ENCODE peak calls at places on chromosomes 12 and 14, in four cellular contexts. U is mucosa of gallbladder, N is tibial artery, X is HFF-Myc. M is an unnamed sample.

GRCh38 chr12:57754411-57755193 is at the start of gene MARCHF9:
- DNase-seq in U (peak; percentile 74), X (no peak), N (peak; percentile 77), M (peak; percentile 47)

GRCh38 chr12:123120452-123121166 is 30.3 kb downstream of the PITPNM2 start:
- DNase-seq in X (no peak), U (no peak), N (no peak), M (no peak)

GRCh38 chr14:64899958-64900357 is 14.3 kb upstream of the CHURC1 start:
- DNase-seq in U (no peak), N (no peak), X (no peak), M (no peak)

GRCh38 chr12:50221228-50222008 is 54.2 kb upstream of the CERS5 start:
- DNase-seq in X (peak; percentile 96), U (no peak), N (no peak), M (peak; percentile 97)

GRCh38 chr14:49892301-49892635 is 614 bp upstream of the ARF6 start:
- DNase-seq in U (peak; percentile 68), N (no peak), X (no peak), M (peak; percentile 89)

GRCh38 chr12:92696240-92696639 is 6.5 kb upstream of the PLEKHG7 start:
- DNase-seq in U (peak; percentile 34), X (peak; percentile 4), N (peak; percentile 71), M (peak; percentile 83)

GRCh38 chr12:21559855-21560569 is 33.9 kb downstream of the SPX start:
- DNase-seq in N (no peak), U (no peak), X (no peak), M (peak; percentile 53)

GRCh38 chr12:24561882-24562760 is 386.8 kb downstream of the BCAT1 start:
- DNase-seq in U (peak; percentile 34), X (no peak), N (peak; percentile 88), M (peak; percentile 59)

GRCh38 chr12:68397566-68398158 is 65.5 kb upstream of the MDM1 start:
- DNase-seq in N (no peak), U (no peak), X (no peak), M (no peak)

GRCh38 chr14:44775248-44775647 is 186.5 kb downstream of the KLHL28 start:
- DNase-seq in X (no peak), N (no peak), U (no peak), M (no peak)

GRCh38 chr14:70730393-70730792 is 78.9 kb downstream of the MAP3K9 start:
- DNase-seq in X (no peak), N (no peak), U (no peak), M (no peak)

GRCh38 chr12:57105011-57105753 is 6.0 kb downstream of the STAT6 start:
- DNase-seq in N (no peak), X (no peak), U (no peak), M (no peak)

GRCh38 chr14:35140718-35141581 is 18.6 kb downstream of the PRORP start:
- DNase-seq in N (no peak), U (no peak), X (no peak), M (peak; percentile 77)

GRCh38 chr12:52081263-52081733 is 1.8 kb downstream of the SMIM41 start:
- DNase-seq in X (no peak), N (no peak), U (no peak), M (no peak)

GRCh38 chr12:53098982-53099651 is 1.6 kb downstream of the IGFBP6 start:
- DNase-seq in N (peak; percentile 96), X (peak; percentile 93), U (peak; percentile 89), M (peak; percentile 98)

GRCh38 chr12:4145990-4146859 is 127.3 kb upstream of the CCND2 start:
- DNase-seq in U (no peak), N (no peak), X (no peak), M (no peak)

GRCh38 chr12:87378526-87378925 is 650.7 kb downstream of the C12orf50 start:
- DNase-seq in N (no peak), U (no peak), X (no peak), M (no peak)

GRCh38 chr14:56555921-56556570 is 23.6 kb upstream of the TMEM260 start:
- DNase-seq in X (no peak), N (no peak), U (no peak), M (peak; percentile 64)

GRCh38 chr14:101508948-101509729 is 52.2 kb upstream of the DIO3 start:
- DNase-seq in N (peak; percentile 63), X (no peak), U (no peak), M (no peak)

GRCh38 chr14:68942281-68943035 is 36.6 kb downstream of the ACTN1 start:
- DNase-seq in N (no peak), X (no peak), U (no peak), M (no peak)

GRCh38 chr12:666766-667308 is 3.6 kb upstream of the NINJ2 start:
- DNase-seq in X (no peak), U (no peak), N (no peak), M (peak; percentile 20)

GRCh38 chr12:107760207-107760816 is 625 bp downstream of the PRDM4 start:
- DNase-seq in N (peak; percentile 69), X (no peak), U (peak; percentile 20), M (peak; percentile 52)

GRCh38 chr12:131159660-131160059 is 206.0 kb downstream of the ADGRD1 start:
- DNase-seq in U (no peak), N (no peak), X (no peak), M (no peak)

GRCh38 chr12:124030510-124030909 is 57.5 kb downstream of the ZNF664 start:
- DNase-seq in N (no peak), U (peak; percentile 46), X (no peak), M (peak; percentile 91)

GRCh38 chr12:120869376-120869775 is 34.8 kb downstream of the SPPL3 start:
- DNase-seq in U (no peak), N (no peak), X (no peak), M (no peak)

GRCh38 chr12:112716099-112717093 is 75.2 kb upstream of the RPH3A start:
- DNase-seq in U (no peak), X (no peak), N (no peak), M (peak; percentile 31)

GRCh38 chr12:77850698-77851097 is 20.0 kb downstream of the NAV3 start:
- DNase-seq in U (no peak), X (no peak), N (no peak), M (no peak)

GRCh38 chr12:913919-914718 is 35.4 kb downstream of the RAD52 start:
- DNase-seq in N (no peak), U (no peak), X (no peak), M (peak; percentile 30)

GRCh38 chr14:103121846-103122577 is 1.2 kb upstream of the TNFAIP2 start:
- DNase-seq in X (no peak), N (peak; percentile 90), U (peak; percentile 87), M (peak; percentile 58)

GRCh38 chr14:58912799-58913432 is 275.2 kb downstream of the DACT1 start:
- DNase-seq in N (no peak), U (no peak), X (no peak), M (no peak)

M was measured in adipocyte.